ENCODE peak calls at places on chromosomes 16 and 17, in seven cellular contexts. A, F, E, N, S, T and P are unnamed samples.

GRCh38 chr17:19389386-19389785 is 2.4 kb upstream of the MFAP4 start:
- DNase-seq in A (no peak), F (no peak), E (no peak), N (no peak), S (no peak), T (no peak), P (peak)

GRCh38 chr16:12017583-12017982 is 41.0 kb downstream of the SNX29 start:
- DNase-seq in A (no peak), F (no peak), E (no peak), N (no peak), S (no peak), T (no peak), P (no peak)

GRCh38 chr16:82694239-82694874 is 67.6 kb downstream of the CDH13 start:
- DNase-seq in A (no peak), F (no peak), E (no peak), N (no peak), S (peak), T (no peak), P (no peak)

GRCh38 chr16:78249056-78249455 is 149.6 kb downstream of the WWOX start:
- DNase-seq in A (no peak), F (no peak), E (no peak), N (no peak), S (peak), T (no peak), P (no peak)

GRCh38 chr16:71576971-71577370 is at the start of gene TAT:
- DNase-seq in A (no peak), F (no peak), E (no peak), N (no peak), S (no peak), T (no peak), P (no peak)

GRCh38 chr17:28716740-28717577 is 709 bp downstream of the RAB34 start:
- DNase-seq in A (no peak), F (peak), E (no peak), N (peak), S (peak), T (peak), P (no peak)

GRCh38 chr17:39617446-39618251 is 9.1 kb upstream of the PPP1R1B start:
- DNase-seq in A (peak), F (peak), E (no peak), N (peak), S (peak), T (peak), P (no peak)

GRCh38 chr16:81585785-81586184 is 141.2 kb downstream of the CMIP start:
- DNase-seq in A (peak), F (no peak), E (no peak), N (no peak), S (no peak), T (no peak), P (no peak)

GRCh38 chr17:44826123-44826790 is 3.8 kb downstream of the GJC1 start:
- DNase-seq in A (no peak), F (no peak), E (no peak), N (no peak), S (peak), T (no peak), P (no peak)

GRCh38 chr17:3935140-3935542 is 18.9 kb upstream of the P2RX1 start:
- DNase-seq in A (peak), F (peak), E (no peak), N (peak), S (peak), T (peak), P (no peak)

GRCh38 chr17:74412581-74412980 is 19.3 kb upstream of the GPRC5C start:
- DNase-seq in A (no peak), F (no peak), E (no peak), N (no peak), S (no peak), T (no peak), P (no peak)

GRCh38 chr16:9099131-9099625 is 7.7 kb downstream of the HAPSTR1 start:
- DNase-seq in A (peak), F (no peak), E (peak), N (no peak), S (peak), T (no peak), P (no peak)

GRCh38 chr16:62939687-62940086 is 903.4 kb upstream of the CDH8 start:
- DNase-seq in A (no peak), F (no peak), E (no peak), N (no peak), S (no peak), T (no peak), P (no peak)

GRCh38 chr17:19315104-19315503 is 47.4 kb downstream of the B9D1 start:
- DNase-seq in A (no peak), F (no peak), E (no peak), N (no peak), S (no peak), T (no peak), P (no peak)

GRCh38 chr17:9346296-9346926 is 229.2 kb downstream of the STX8 start:
- DNase-seq in A (no peak), F (no peak), E (no peak), N (no peak), S (no peak), T (no peak), P (no peak)

GRCh38 chr17:13584701-13585080 is 17.0 kb downstream of the HS3ST3A1 start:
- DNase-seq in A (no peak), F (no peak), E (no peak), N (no peak), S (peak), T (no peak), P (no peak)

GRCh38 chr16:2497641-2498040 is 16.1 kb upstream of the ATP6V0C start:
- DNase-seq in A (no peak), F (no peak), E (no peak), N (no peak), S (no peak), T (no peak), P (no peak)

GRCh38 chr17:37790153-37790552 is 45.3 kb upstream of the HNF1B start:
- DNase-seq in A (no peak), F (no peak), E (no peak), N (no peak), S (peak), T (no peak), P (no peak)

GRCh38 chr16:31215287-31216115 is 1.4 kb downstream of the PYDC1 start:
- DNase-seq in A (no peak), F (no peak), E (no peak), N (peak), S (peak), T (no peak), P (no peak)

GRCh38 chr16:70661918-70662641 is 15.7 kb downstream of the IL34 start:
- DNase-seq in A (no peak), F (no peak), E (no peak), N (no peak), S (no peak), T (no peak), P (no peak)

GRCh38 chr16:57044931-57045693 is 47.3 kb upstream of the CPNE2 start:
- DNase-seq in A (no peak), F (no peak), E (no peak), N (no peak), S (no peak), T (no peak), P (no peak)

GRCh38 chr16:22814330-22815105 is 556 bp downstream of the HS3ST2 start:
- DNase-seq in A (no peak), F (no peak), E (no peak), N (peak), S (peak), T (no peak), P (no peak)

GRCh38 chr17:17188586-17188985 is 17.5 kb downstream of the PLD6 start:
- DNase-seq in A (no peak), F (no peak), E (peak), N (no peak), S (no peak), T (no peak), P (no peak)

GRCh38 chr16:55901756-55902155 is 26.6 kb upstream of the CES5A start:
- DNase-seq in A (no peak), F (no peak), E (no peak), N (no peak), S (no peak), T (no peak), P (no peak)

GRCh38 chr16:88473666-88474534 is 20.8 kb downstream of the ZFPM1 start:
- DNase-seq in A (no peak), F (no peak), E (no peak), N (no peak), S (no peak), T (no peak), P (peak)

GRCh38 chr16:88905563-88905962 is 39.1 kb upstream of the PABPN1L start:
- DNase-seq in A (no peak), F (no peak), E (no peak), N (no peak), S (no peak), T (no peak), P (no peak)

GRCh38 chr17:27462149-27462548 is 5.9 kb downstream of the KSR1 start:
- DNase-seq in A (no peak), F (no peak), E (no peak), N (no peak), S (no peak), T (no peak), P (no peak)

GRCh38 chr16:80931985-80932720 is 74.5 kb downstream of the CMC2 start:
- DNase-seq in A (peak), F (no peak), E (no peak), N (peak), S (no peak), T (no peak), P (peak)

GRCh38 chr17:54848368-54848987 is 52.2 kb upstream of the TOM1L1 start:
- DNase-seq in A (no peak), F (no peak), E (no peak), N (no peak), S (no peak), T (no peak), P (no peak)

GRCh38 chr17:19933221-19933620 is 44.4 kb downstream of the AKAP10 start:
- DNase-seq in A (no peak), F (no peak), E (no peak), N (no peak), S (peak), T (no peak), P (no peak)

GRCh38 chr17:50954641-50955121 is 88.5 kb upstream of the TOB1 start:
- DNase-seq in A (no peak), F (no peak), E (peak), N (peak), S (no peak), T (no peak), P (no peak)

GRCh38 chr16:28543072-28543471 is 4.3 kb upstream of the NUPR1 start:
- DNase-seq in A (peak), F (no peak), E (no peak), N (peak), S (peak), T (no peak), P (no peak)

GRCh38 chr17:15485045-15485444 is 17.6 kb upstream of the CDRT4 start:
- DNase-seq in A (no peak), F (no peak), E (no peak), N (no peak), S (no peak), T (no peak), P (no peak)

GRCh38 chr17:44222112-44222869 is 2.8 kb upstream of the UBTF start:
- DNase-seq in A (peak), F (no peak), E (peak), N (peak), S (peak), T (peak), P (peak)

GRCh38 chr16:27254262-27254811 is 14.2 kb downstream of the NSMCE1 start:
- DNase-seq in A (no peak), F (no peak), E (peak), N (no peak), S (no peak), T (no peak), P (no peak)

GRCh38 chr17:38751144-38751802 is 1.3 kb upstream of the PSMB3 start:
- DNase-seq in A (peak), F (no peak), E (no peak), N (peak), S (no peak), T (no peak), P (peak)

GRCh38 chr16:27286446-27286845 is 17.9 kb upstream of the NSMCE1 start:
- DNase-seq in A (no peak), F (no peak), E (no peak), N (no peak), S (peak), T (no peak), P (no peak)